ENCODE peak calls at places on chromosomes 11 and 22, in eight cellular contexts. T, I, U, Q, O, C, F and W are unnamed samples.
A peak's percentile ranks its signal among the peaks of the same experiment; 100 is the strongest.

GRCh38 chr11:75140269-75141138 is 10.4 kb upstream of the SLCO2B1 start:
- DNase-seq in F (peak; percentile 75), C (no peak), U (peak; percentile 80), I (no peak), O (peak; percentile 85), T (no peak), Q (no peak), W (no peak)

GRCh38 chr11:10893713-10894112 is 35.9 kb upstream of the ZBED5 start:
- DNase-seq in C (peak; percentile 37), F (no peak), T (no peak), Q (no peak), U (no peak), O (no peak), I (no peak), W (no peak)

GRCh38 chr11:38307455-38307854 is 1709.4 kb upstream of the RAG2 start:
- DNase-seq in O (no peak), F (no peak), I (no peak), Q (no peak), C (no peak), U (no peak), T (no peak), W (no peak)

GRCh38 chr11:69378303-69379141 is 84.6 kb downstream of the MYEOV start:
- DNase-seq in U (no peak), C (no peak), T (no peak), F (no peak), I (no peak), Q (no peak), O (peak; percentile 56), W (no peak)

GRCh38 chr22:30025187-30025586 is 55.1 kb upstream of the HORMAD2 start:
- DNase-seq in O (no peak), C (no peak), F (no peak), T (no peak), U (no peak), Q (no peak), I (no peak), W (no peak)

GRCh38 chr11:73931039-73931645 is 19.7 kb upstream of the DNAJB13 start:
- DNase-seq in F (no peak), C (peak; percentile 90), Q (peak; percentile 53), T (peak; percentile 51), O (no peak), I (peak; percentile 51), U (peak; percentile 42), W (no peak)

GRCh38 chr11:69039501-69039900 is 9.2 kb upstream of the TPCN2 start:
- DNase-seq in C (peak; percentile 62), O (no peak), U (no peak), I (no peak), T (no peak), Q (no peak), F (no peak), W (no peak)

GRCh38 chr11:119734788-119735187 is 5.8 kb upstream of the NECTIN1 start:
- DNase-seq in O (no peak), C (no peak), F (no peak), Q (peak; percentile 55), U (no peak), T (no peak), I (no peak), W (no peak)

GRCh38 chr11:12675951-12676711 is 1.9 kb downstream of the TEAD1 start:
- DNase-seq in T (peak; percentile 32), I (no peak), C (peak; percentile 62), Q (no peak), F (no peak), O (no peak), U (no peak), W (no peak)

GRCh38 chr11:15327786-15328231 is 213.1 kb downstream of the INSC start:
- DNase-seq in U (peak; percentile 77), Q (peak; percentile 68), F (no peak), O (no peak), C (peak; percentile 56), T (peak; percentile 75), I (no peak), W (peak; percentile 11)

GRCh38 chr11:12301379-12301778 is 76.0 kb upstream of the PARVA start:
- DNase-seq in T (no peak), C (no peak), Q (no peak), U (no peak), F (no peak), I (no peak), O (no peak), W (no peak)

GRCh38 chr11:113553235-113553634 is 78.0 kb upstream of the DRD2 start:
- DNase-seq in I (peak; percentile 94), Q (no peak), F (no peak), C (peak; percentile 99), U (no peak), O (no peak), T (no peak), W (no peak)

GRCh38 chr11:86978247-86978646 is 23.1 kb upstream of the FZD4 start:
- DNase-seq in Q (no peak), I (no peak), T (no peak), U (no peak), F (no peak), O (no peak), C (peak; percentile 81), W (no peak)

GRCh38 chr22:29055192-29055830 is 6.3 kb downstream of the C22orf31 start:
- DNase-seq in F (no peak), I (no peak), U (no peak), T (no peak), Q (no peak), C (no peak), O (no peak), W (no peak)